ENCODE peak calls at places on chromosomes 3 and 15, in four cellular contexts. One of them, this sample, is unnamed.

GRCh38 chr3:108004647-108005046 is 86.2 kb downstream of the CD47 start:
- DNase-seq in small intestine: no peak
- DNase-seq in Peyer's patch: no peak
- DNase-seq in stomach: no peak
- DNase-seq in this sample: no peak

GRCh38 chr3:4843619-4844018 is 135.6 kb upstream of the BHLHE40 start:
- DNase-seq in stomach: no peak
- DNase-seq in small intestine: no peak
- DNase-seq in Peyer's patch: no peak
- DNase-seq in this sample: no peak

GRCh38 chr3:127770671-127771370 is 51.5 kb downstream of the MGLL start:
- DNase-seq in Peyer's patch: peak
- DNase-seq in stomach: no peak
- DNase-seq in small intestine: no peak
- DNase-seq in this sample: no peak

GRCh38 chr3:78977073-78977472 is 790.7 kb downstream of the ROBO1 start:
- DNase-seq in small intestine: no peak
- DNase-seq in Peyer's patch: no peak
- DNase-seq in stomach: no peak
- DNase-seq in this sample: no peak

GRCh38 chr3:106299300-106300098 is 430.7 kb upstream of the CBLB start:
- DNase-seq in small intestine: no peak
- DNase-seq in stomach: no peak
- DNase-seq in Peyer's patch: no peak
- DNase-seq in this sample: no peak

GRCh38 chr15:89081878-89082277 is 6.4 kb upstream of the ABHD2 start:
- DNase-seq in small intestine: no peak
- DNase-seq in Peyer's patch: no peak
- DNase-seq in stomach: no peak
- DNase-seq in this sample: no peak

GRCh38 chr3:127083778-127084355 is 101.0 kb downstream of the PLXNA1 start:
- DNase-seq in Peyer's patch: no peak
- DNase-seq in small intestine: no peak
- DNase-seq in stomach: no peak
- DNase-seq in this sample: no peak

GRCh38 chr3:152870027-152870426 is 35.1 kb downstream of the P2RY1 start:
- DNase-seq in small intestine: no peak
- DNase-seq in stomach: no peak
- DNase-seq in Peyer's patch: no peak
- DNase-seq in this sample: peak

GRCh38 chr3:191356586-191357439 is 26.5 kb upstream of the UTS2B start:
- DNase-seq in stomach: peak
- DNase-seq in small intestine: peak
- DNase-seq in Peyer's patch: no peak
- DNase-seq in this sample: peak

GRCh38 chr3:143901105-143901504 is 52.8 kb upstream of the SLC9A9 start:
- DNase-seq in Peyer's patch: no peak
- DNase-seq in stomach: no peak
- DNase-seq in small intestine: no peak
- DNase-seq in this sample: no peak

GRCh38 chr3:157248590-157249425 is 88.9 kb upstream of the CCNL1 start:
- DNase-seq in small intestine: peak
- DNase-seq in Peyer's patch: no peak
- DNase-seq in stomach: no peak
- DNase-seq in this sample: no peak

GRCh38 chr3:116444819-116445290 is 432 bp downstream of the LSAMP start:
- DNase-seq in Peyer's patch: no peak
- DNase-seq in stomach: no peak
- DNase-seq in small intestine: no peak
- DNase-seq in this sample: no peak

GRCh38 chr3:17182158-17182557 is 297.4 kb downstream of the PLCL2 start:
- DNase-seq in Peyer's patch: no peak
- DNase-seq in stomach: no peak
- DNase-seq in small intestine: no peak
- DNase-seq in this sample: no peak

GRCh38 chr3:184491011-184491576 is 70.5 kb upstream of the EPHB3 start:
- DNase-seq in stomach: peak
- DNase-seq in small intestine: peak
- DNase-seq in Peyer's patch: no peak
- DNase-seq in this sample: no peak

GRCh38 chr3:37272743-37273142 is 98.4 kb upstream of the LRRFIP2 start:
- DNase-seq in Peyer's patch: no peak
- DNase-seq in small intestine: no peak
- DNase-seq in stomach: no peak
- DNase-seq in this sample: no peak

GRCh38 chr3:139455855-139456254 is 20.5 kb downstream of the RBP2 start:
- DNase-seq in small intestine: peak
- DNase-seq in stomach: no peak
- DNase-seq in Peyer's patch: no peak
- DNase-seq in this sample: no peak

GRCh38 chr3:15066467-15066866 is 1.4 kb upstream of the MRPS25 start:
- DNase-seq in small intestine: no peak
- DNase-seq in stomach: no peak
- DNase-seq in Peyer's patch: no peak
- DNase-seq in this sample: no peak

GRCh38 chr3:127688416-127689265 is 15.9 kb downstream of the ABTB1 start:
- DNase-seq in small intestine: no peak
- DNase-seq in stomach: no peak
- DNase-seq in Peyer's patch: peak
- DNase-seq in this sample: peak

GRCh38 chr3:194808709-194809108 is 123.0 kb downstream of the FAM43A start:
- DNase-seq in Peyer's patch: no peak
- DNase-seq in stomach: no peak
- DNase-seq in small intestine: no peak
- DNase-seq in this sample: peak

GRCh38 chr15:31272558-31273257 is 53.9 kb upstream of the KLF13 start:
- DNase-seq in stomach: peak
- DNase-seq in small intestine: peak
- DNase-seq in Peyer's patch: peak
- DNase-seq in this sample: peak

GRCh38 chr3:10552631-10552943 is 47.2 kb upstream of the ATP2B2 start:
- DNase-seq in stomach: no peak
- DNase-seq in small intestine: no peak
- DNase-seq in Peyer's patch: no peak
- DNase-seq in this sample: no peak

GRCh38 chr3:31802981-31803380 is 178.1 kb downstream of the OSBPL10 start:
- DNase-seq in Peyer's patch: no peak
- DNase-seq in stomach: no peak
- DNase-seq in small intestine: no peak
- DNase-seq in this sample: no peak

GRCh38 chr15:29736745-29737023 is 85.6 kb downstream of the TJP1 start:
- DNase-seq in Peyer's patch: no peak
- DNase-seq in small intestine: peak
- DNase-seq in stomach: no peak
- DNase-seq in this sample: no peak

GRCh38 chr3:77539677-77540076 is 499.8 kb downstream of the ROBO2 start:
- DNase-seq in Peyer's patch: no peak
- DNase-seq in small intestine: no peak
- DNase-seq in stomach: no peak
- DNase-seq in this sample: no peak

GRCh38 chr3:77535116-77535515 is 495.2 kb downstream of the ROBO2 start:
- DNase-seq in stomach: no peak
- DNase-seq in small intestine: no peak
- DNase-seq in Peyer's patch: no peak
- DNase-seq in this sample: no peak

GRCh38 chr3:77539014-77539413 is 499.1 kb downstream of the ROBO2 start:
- DNase-seq in small intestine: no peak
- DNase-seq in stomach: no peak
- DNase-seq in Peyer's patch: no peak
- DNase-seq in this sample: no peak

GRCh38 chr3:77541203-77541922 is 501.5 kb downstream of the ROBO2 start:
- DNase-seq in Peyer's patch: no peak
- DNase-seq in stomach: no peak
- DNase-seq in small intestine: no peak
- DNase-seq in this sample: no peak

GRCh38 chr3:77536038-77536775 is 496.3 kb downstream of the ROBO2 start:
- DNase-seq in small intestine: no peak
- DNase-seq in Peyer's patch: no peak
- DNase-seq in stomach: no peak
- DNase-seq in this sample: no peak
- H3K27ac ChIP-seq in small intestine: no peak
- H3K27ac ChIP-seq in Peyer's patch: no peak
- H3K27ac ChIP-seq in stomach: no peak
- H3K27ac ChIP-seq in this sample: no peak

DNA sequence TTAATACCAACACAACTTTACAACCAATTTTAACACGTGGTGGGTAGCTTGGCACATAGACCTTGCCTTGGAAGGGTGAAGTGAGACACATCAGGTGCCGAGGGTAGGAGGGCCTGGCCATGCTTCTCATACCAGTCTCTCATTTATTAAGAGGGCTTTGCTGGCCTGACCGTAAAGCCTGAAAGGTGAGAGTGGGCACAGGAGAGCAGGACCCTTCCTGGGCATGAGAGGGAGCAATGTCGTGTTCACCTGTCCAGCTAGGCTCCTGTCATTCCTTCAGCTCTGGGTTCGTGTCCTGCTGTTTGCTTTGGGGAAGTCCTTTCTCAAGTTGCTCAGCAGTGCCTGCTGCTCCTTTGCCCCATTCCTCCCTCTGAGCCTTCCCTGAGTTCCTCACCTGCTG is 294.4 kb downstream of the EPHB1 start:
- DNase-seq in Peyer's patch: no peak
- DNase-seq in stomach: no peak
- DNase-seq in small intestine: no peak
- DNase-seq in this sample: no peak
- H3K27ac ChIP-seq in Peyer's patch: no peak
- H3K27ac ChIP-seq in stomach: no peak
- H3K27ac ChIP-seq in small intestine: no peak
- H3K27ac ChIP-seq in this sample: no peak

GRCh38 chr3:141386611-141387110 is 18.4 kb downstream of the ZBTB38 start:
- DNase-seq in stomach: no peak
- DNase-seq in Peyer's patch: no peak
- DNase-seq in small intestine: no peak
- DNase-seq in this sample: no peak
- H3K27ac ChIP-seq in stomach: no peak
- H3K27ac ChIP-seq in Peyer's patch: peak
- H3K27ac ChIP-seq in small intestine: peak
- H3K27ac ChIP-seq in this sample: no peak

GRCh38 chr3:154177406-154177805 is 56.2 kb downstream of the ARHGEF26 start:
- DNase-seq in stomach: no peak
- DNase-seq in Peyer's patch: no peak
- DNase-seq in small intestine: no peak
- DNase-seq in this sample: no peak

GRCh38 chr3:154176036-154176435 is 54.8 kb downstream of the ARHGEF26 start:
- DNase-seq in small intestine: no peak
- DNase-seq in stomach: no peak
- DNase-seq in Peyer's patch: no peak
- DNase-seq in this sample: no peak

GRCh38 chr3:154175041-154175440 is 53.9 kb downstream of the ARHGEF26 start:
- DNase-seq in stomach: no peak
- DNase-seq in Peyer's patch: no peak
- DNase-seq in small intestine: peak
- DNase-seq in this sample: no peak

GRCh38 chr3:154181127-154181691 is 60.0 kb downstream of the ARHGEF26 start:
- DNase-seq in Peyer's patch: no peak
- DNase-seq in stomach: no peak
- DNase-seq in small intestine: no peak
- DNase-seq in this sample: no peak

DNA sequence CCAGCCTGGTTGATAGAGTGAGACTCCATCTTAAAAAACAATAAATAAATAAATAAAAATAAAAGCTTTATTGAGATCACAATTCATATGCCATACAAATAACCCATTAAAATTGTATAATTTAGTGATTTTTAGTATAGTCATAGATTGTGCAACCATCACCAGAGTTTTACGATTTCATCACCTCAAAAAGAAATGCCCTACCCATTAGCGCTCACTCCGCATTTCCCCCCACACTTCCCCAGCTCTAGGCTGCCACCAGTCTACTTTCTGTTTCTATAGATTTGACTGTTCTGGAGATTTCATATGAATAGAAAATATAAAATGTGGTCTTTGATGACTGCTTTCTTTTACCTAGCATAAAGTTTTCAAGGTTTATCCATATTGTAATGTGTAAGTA is 57.0 kb downstream of the ARHGEF26 start:
- DNase-seq in small intestine: no peak
- DNase-seq in Peyer's patch: no peak
- DNase-seq in stomach: no peak
- DNase-seq in this sample: no peak
- H3K27ac ChIP-seq in small intestine: no peak
- H3K27ac ChIP-seq in Peyer's patch: no peak
- H3K27ac ChIP-seq in stomach: no peak
- H3K27ac ChIP-seq in this sample: no peak

This sample was measured in RWPE2.